ENCODE peak calls at places on chromosomes 12 and 14, in ten cellular contexts. O is naive thymus-derived CD8-positive, alpha-beta T cell; G is IMR-90; U is T-helper 2 cell; Z is stimulated activated CD4-positive, alpha-beta T cell treated with anti-CD3 and anti-CD28 coated beads, Interleukin-4, amount 100 ng/mL, for 1 hour; R is posterior vena cava; H is T-helper 1 cell; I is thoracic aorta; T is left ventricle myocardium superior; N is NCI-H2081 treated with DMSO at 0.1 percent for 48 hours. S is an unnamed sample.
A peak's percentile ranks its signal among the peaks of the same experiment; 100 is the strongest.

GRCh38 chr14:64294672-64295413 is 672 bp upstream of the ESR2 start:
- DNase-seq in O (peak; percentile 80), G (peak; percentile 53), U (peak; percentile 69), Z (peak; percentile 87), R (peak; percentile 89), H (peak; percentile 79), I (no peak), T (peak; percentile 88), N (no peak), S (peak; percentile 74)

GRCh38 chr12:40921563-40922163 is 229.4 kb downstream of the CNTN1 start:
- DNase-seq in O (no peak), G (peak; percentile 19), U (no peak), Z (no peak), R (no peak), H (no peak), I (no peak), T (no peak), N (peak; percentile 3), S (peak; percentile 36)

GRCh38 chr12:60830381-60830780 is 1234.6 kb downstream of the SLC16A7 start:
- DNase-seq in O (no peak), G (peak; percentile 23), U (no peak), Z (no peak), R (no peak), H (no peak), I (no peak), T (no peak), N (no peak), S (no peak)

GRCh38 chr14:44945264-44945663 is 16.5 kb downstream of the KLHL28 start:
- DNase-seq in O (no peak), G (peak; percentile 88), U (no peak), Z (no peak), R (no peak), H (no peak), I (no peak), T (no peak), N (no peak), S (no peak)

GRCh38 chr12:46214668-46215429 is 54.0 kb downstream of the SLC38A1 start:
- DNase-seq in O (peak; percentile 92), G (peak; percentile 36), U (peak; percentile 49), Z (peak; percentile 65), R (no peak), H (peak; percentile 77), I (no peak), T (peak; percentile 37), N (no peak), S (no peak)

GRCh38 chr14:24231263-24232120 is 675 bp downstream of the NEDD8 start:
- DNase-seq in O (no peak), G (no peak), U (no peak), Z (no peak), R (no peak), H (no peak), I (no peak), T (no peak), N (no peak), S (no peak)

GRCh38 chr14:29925106-29925722 is 2.4 kb downstream of the PRKD1 start:
- DNase-seq in O (no peak), G (peak; percentile 80), U (no peak), Z (no peak), R (no peak), H (no peak), I (no peak), T (no peak), N (no peak), S (peak; percentile 9)

GRCh38 chr12:104410786-104411185 is 46.0 kb upstream of the CHST11 start:
- DNase-seq in O (no peak), G (peak; percentile 10), U (no peak), Z (no peak), R (no peak), H (no peak), I (no peak), T (no peak), N (no peak), S (no peak)

GRCh38 chr12:92439397-92439779 is 263.4 kb upstream of the PLEKHG7 start:
- DNase-seq in O (no peak), G (peak; percentile 31), U (no peak), Z (no peak), R (no peak), H (no peak), I (no peak), T (no peak), N (no peak), S (no peak)

GRCh38 chr12:102756564-102756963 is 160.5 kb downstream of the PAH start:
- DNase-seq in O (no peak), G (no peak), U (no peak), Z (no peak), R (peak; percentile 84), H (no peak), I (no peak), T (peak; percentile 37), N (no peak), S (no peak)

GRCh38 chr14:69259531-69260245 is at the start of gene GALNT16:
- DNase-seq in O (no peak), G (peak; percentile 12), U (no peak), Z (no peak), R (peak; percentile 82), H (no peak), I (no peak), T (peak; percentile 74), N (no peak), S (peak; percentile 86)

GRCh38 chr12:1797011-1797901 is 23.1 kb upstream of the LRTM2 start:
- DNase-seq in O (peak; percentile 43), G (no peak), U (peak; percentile 40), Z (peak; percentile 64), R (peak; percentile 92), H (peak; percentile 43), I (no peak), T (peak; percentile 83), N (no peak), S (peak; percentile 65)

GRCh38 chr14:100076133-100076532 is 10.9 kb downstream of the EVL start:
- DNase-seq in O (no peak), G (peak; percentile 40), U (no peak), Z (no peak), R (no peak), H (no peak), I (no peak), T (peak; percentile 42), N (no peak), S (peak; percentile 18)

GRCh38 chr12:51914034-51914923 is 7.0 kb downstream of the ACVRL1 start:
- DNase-seq in O (no peak), G (no peak), U (no peak), Z (no peak), R (no peak), H (no peak), I (no peak), T (peak; percentile 72), N (no peak), S (no peak)

GRCh38 chr12:117155278-117156060 is 34.8 kb downstream of the FBXO21 start:
- DNase-seq in O (peak; percentile 74), G (peak; percentile 11), U (peak; percentile 43), Z (peak; percentile 78), R (peak; percentile 82), H (peak; percentile 66), I (no peak), T (peak; percentile 64), N (no peak), S (peak; percentile 92)

GRCh38 chr14:24172261-24172860 is 481 bp downstream of the REC8 start:
- DNase-seq in O (no peak), G (no peak), U (no peak), Z (no peak), R (peak; percentile 77), H (no peak), I (no peak), T (no peak), N (no peak), S (peak; percentile 66)

GRCh38 chr12:131604146-131604844 is 106.6 kb upstream of the SFSWAP start:
- DNase-seq in O (peak; percentile 62), G (no peak), U (no peak), Z (peak; percentile 33), R (peak; percentile 74), H (peak; percentile 21), I (no peak), T (no peak), N (no peak), S (peak; percentile 70)

GRCh38 chr12:55830601-55831406 is 1.4 kb upstream of the DNAJC14 start:
- DNase-seq in O (peak; percentile 71), G (peak; percentile 56), U (no peak), Z (peak; percentile 54), R (peak; percentile 91), H (peak; percentile 13), I (no peak), T (peak; percentile 84), N (no peak), S (peak; percentile 92)

GRCh38 chr12:104220931-104221330 is 5.4 kb downstream of the TXNRD1 start:
- DNase-seq in O (no peak), G (no peak), U (no peak), Z (peak; percentile 24), R (no peak), H (no peak), I (no peak), T (no peak), N (no peak), S (no peak)

GRCh38 chr12:77433799-77434198 is 368.4 kb upstream of the E2F7 start:
- DNase-seq in O (no peak), G (peak; percentile 6), U (no peak), Z (no peak), R (no peak), H (no peak), I (no peak), T (no peak), N (no peak), S (no peak)

GRCh38 chr14:36271222-36271621 is 49.2 kb downstream of the MBIP start:
- DNase-seq in O (no peak), G (no peak), U (no peak), Z (no peak), R (no peak), H (no peak), I (no peak), T (no peak), N (no peak), S (no peak)

GRCh38 chr14:77965919-77966435 is 166.1 kb downstream of the ADCK1 start:
- DNase-seq in O (no peak), G (peak; percentile 8), U (no peak), Z (no peak), R (no peak), H (no peak), I (no peak), T (peak; percentile 41), N (no peak), S (peak; percentile 96)

GRCh38 chr12:39830862-39831520 is 211.4 kb upstream of the ABCD2 start:
- DNase-seq in O (no peak), G (no peak), U (no peak), Z (no peak), R (no peak), H (no peak), I (no peak), T (no peak), N (no peak), S (no peak)

GRCh38 chr12:29921307-29921706 is 137.6 kb upstream of the TMTC1 start:
- DNase-seq in O (no peak), G (peak; percentile 26), U (no peak), Z (no peak), R (no peak), H (no peak), I (no peak), T (no peak), N (no peak), S (no peak)

GRCh38 chr12:113220593-113221180 is 577 bp upstream of the TPCN1 start:
- DNase-seq in O (no peak), G (no peak), U (no peak), Z (no peak), R (no peak), H (no peak), I (no peak), T (no peak), N (no peak), S (no peak)

S was measured in left kidney.